ENCODE peak calls at places on chromosomes 4 and X, in six cellular contexts. E, N, Y, B, Q and P are unnamed samples. For H3K4me1, the result is how much of the 10 kb centered on the place peaks cover.

GRCh38 chrX:41480508-41481260 is 33.5 kb downstream of the NYX start:
- DNase-seq in E (no peak), N (no peak), Y (peak), B (no peak), Q (no peak), P (no peak)

GRCh38 chr4:152778656-152779512 is 646 bp downstream of the TIGD4 start:
- DNase-seq in E (no peak), N (no peak), Y (no peak), B (peak), Q (peak), P (no peak)

GRCh38 chr4:37737456-37737855 is 51.3 kb upstream of the RELL1 start:
- DNase-seq in E (no peak), N (no peak), Y (no peak), B (no peak), Q (no peak), P (no peak)

GRCh38 chrX:44975666-44976263 is 102.8 kb downstream of the KDM6A start:
- DNase-seq in E (no peak), N (no peak), Y (no peak), B (no peak), Q (no peak), P (no peak)

GRCh38 chr4:25403699-25404098 is 26.6 kb downstream of the ANAPC4 start:
- DNase-seq in E (no peak), N (no peak), Y (no peak), B (no peak), Q (no peak), P (no peak)

GRCh38 chr4:4284827-4285618 is 4.9 kb downstream of the LYAR start:
- DNase-seq in E (no peak), N (peak), Y (no peak), B (no peak), Q (peak), P (no peak)

GRCh38 chr4:134687646-134688628 is 486.3 kb upstream of the PABPC4L start:
- DNase-seq in E (no peak), N (no peak), Y (no peak), B (no peak), Q (no peak), P (no peak)

GRCh38 chr4:1578968-1579833 is 104.9 kb downstream of the FAM53A start:
- DNase-seq in E (peak), N (peak), Y (peak), B (peak), Q (peak), P (no peak)

GRCh38 chr4:120801171-120801758 is 121.3 kb downstream of the PRDM5 start:
- DNase-seq in E (no peak), N (peak), Y (peak), B (no peak), Q (no peak), P (no peak)

GRCh38 chr4:73770917-73771316 is 30.5 kb downstream of the CXCL8 start:
- DNase-seq in E (no peak), N (no peak), Y (no peak), B (peak), Q (no peak), P (no peak)

GRCh38 chr4:126850286-126850685 is 782.5 kb upstream of the INTU start:
- DNase-seq in E (no peak), N (no peak), Y (no peak), B (no peak), Q (no peak), P (no peak)

GRCh38 chrX:147468600-147468999 is 443.1 kb upstream of the FMR1 start:
- DNase-seq in E (no peak), N (no peak), Y (no peak), B (no peak), Q (no peak), P (no peak)

GRCh38 chr4:65482410-65482809 is 187.9 kb downstream of the EPHA5 start:
- DNase-seq in E (no peak), N (no peak), Y (no peak), B (no peak), Q (no peak), P (no peak)

GRCh38 chrX:100872161-100872560 is 2.0 kb downstream of the NOX1 start:
- DNase-seq in E (no peak), N (no peak), Y (no peak), B (no peak), Q (no peak), P (no peak)

GRCh38 chrX:116841290-116841689 is 378.5 kb upstream of the CT83 start:
- DNase-seq in E (no peak), N (no peak), Y (no peak), B (no peak), Q (no peak), P (no peak)

GRCh38 chrX:14022019-14022418 is 7.7 kb downstream of the GEMIN8 start:
- DNase-seq in E (no peak), N (no peak), Y (no peak), B (no peak), Q (no peak), P (no peak)

GRCh38 chrX:6228720-6229119 is at the start of gene NLGN4X:
- DNase-seq in E (no peak), N (peak), Y (no peak), B (no peak), Q (peak), P (no peak)

GRCh38 chrX:106874075-106874474 is 29.1 kb downstream of the RIPPLY1 start:
- DNase-seq in E (no peak), N (peak), Y (no peak), B (no peak), Q (no peak), P (no peak)

GRCh38 chr4:138037716-138038115 is 204.4 kb downstream of the SLC7A11 start:
- DNase-seq in E (no peak), N (no peak), Y (no peak), B (no peak), Q (no peak), P (no peak)

GRCh38 chr4:83335691-83336090 is 1.0 kb upstream of the HPSE start:
- DNase-seq in E (no peak), N (no peak), Y (no peak), B (no peak), Q (peak), P (no peak)

GRCh38 chrX:40514376-40514775 is 66.4 kb upstream of the ATP6AP2 start:
- DNase-seq in E (no peak), N (no peak), Y (no peak), B (peak), Q (no peak), P (no peak)

GRCh38 chr4:72489267-72489666 is 79.8 kb downstream of the ADAMTS3 start:
- DNase-seq in E (no peak), N (no peak), Y (no peak), B (no peak), Q (no peak), P (no peak)

GRCh38 chr4:3656441-3657376 is 109.5 kb upstream of the ADRA2C start:
- DNase-seq in E (no peak), N (no peak), Y (no peak), B (no peak), Q (no peak), P (no peak)

GRCh38 chrX:106692425-106693075 is 34.0 kb upstream of the RNF128 start:
- DNase-seq in E (no peak), N (no peak), Y (no peak), B (no peak), Q (no peak), P (no peak)

GRCh38 chrX:48720580-48721240 is 24.2 kb downstream of the SUV39H1 start:
- DNase-seq in E (no peak), N (no peak), Y (no peak), B (no peak), Q (no peak), P (no peak)

GRCh38 chr4:143539670-143540023 is 26.1 kb downstream of the SMARCA5 start:
- DNase-seq in E (no peak), N (no peak), Y (no peak), B (no peak), Q (no peak), P (no peak)

GRCh38 chr4:19739101-19739651 is 512.5 kb upstream of the SLIT2 start:
- DNase-seq in E (no peak), N (no peak), Y (no peak), B (no peak), Q (no peak), P (no peak)

GRCh38 chr4:102430511-102430910 is 70.6 kb upstream of the NFKB1 start:
- DNase-seq in E (no peak), N (no peak), Y (no peak), B (no peak), Q (no peak), P (no peak)

GRCh38 chr4:109815151-109816081 is at the start of gene GAR1:
- DNase-seq in E (peak), N (peak), Y (peak), B (peak), Q (peak), P (peak)

GRCh38 chr4:109818268-109818667 is 2.7 kb downstream of the GAR1 start:
- DNase-seq in E (no peak), N (no peak), Y (no peak), B (no peak), Q (no peak), P (no peak)

GRCh38 chr4:109816082-109816442 is 500 bp downstream of the GAR1 start:
- DNase-seq in E (no peak), N (no peak), Y (no peak), B (peak), Q (no peak), P (no peak)

GRCh38 chr4:109820563-109820962 is 5.0 kb downstream of the GAR1 start:
- DNase-seq in E (no peak), N (no peak), Y (no peak), B (no peak), Q (no peak), P (no peak)

DNA sequence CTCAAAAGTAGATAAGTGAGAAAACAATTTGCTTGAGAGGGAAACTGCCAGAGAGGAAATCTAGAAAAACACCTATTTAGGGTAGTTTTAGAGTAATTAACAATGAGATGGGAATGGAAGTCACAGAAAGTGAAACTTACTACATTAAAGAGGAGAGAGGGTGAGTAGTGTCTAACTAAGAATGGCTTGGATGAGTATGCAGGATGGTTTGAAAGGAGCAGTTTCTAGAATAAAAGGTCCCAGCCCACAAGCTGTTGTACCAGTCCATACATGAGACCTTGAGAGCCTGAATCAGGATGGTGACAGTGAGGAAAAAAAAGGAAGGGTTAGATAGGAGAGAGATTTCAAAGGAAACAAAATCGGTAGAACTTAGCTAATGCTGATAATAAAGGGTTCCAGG is 1.3 kb downstream of the GAR1 start:
- DNase-seq in E (no peak), N (no peak), Y (no peak), B (no peak), Q (no peak), P (no peak)
- H3K27ac ChIP-seq in E (no peak), N (no peak), Y (no peak), B (no peak), Q (no peak), P (no peak)

GRCh38 chr4:39255266-39255665 is 72.9 kb downstream of the WDR19 start:
- DNase-seq in E (no peak), N (no peak), Y (no peak), B (no peak), Q (no peak), P (no peak)
- TF ChIP-seq CTCF in E (no peak), N (peak), Y (no peak), B (no peak), Q (no peak), P (no peak)

GRCh38 chr4:155738548-155738947 is 20.3 kb upstream of the GUCY1B1 start:
- DNase-seq in E (no peak), N (no peak), Y (no peak), B (no peak), Q (no peak), P (no peak)
- H3K4me1 ChIP-seq in E (under half), N (under half), Y (under half), B (under half), Q (under half), P (under half)

GRCh38 chrX:46713672-46714487 is 45.0 kb downstream of the SLC9A7 start:
- DNase-seq in E (no peak), N (no peak), Y (no peak), B (no peak), Q (no peak), P (no peak)
- H3K27ac ChIP-seq in E (no peak), N (no peak), Y (no peak), B (no peak), Q (no peak), P (no peak)

GRCh38 chrX:68652327-68652930 is 5.0 kb downstream of the STARD8 start:
- DNase-seq in E (no peak), N (no peak), Y (no peak), B (no peak), Q (no peak), P (no peak)

GRCh38 chrX:68648960-68649359 is 1.5 kb downstream of the STARD8 start:
- DNase-seq in E (no peak), N (peak), Y (no peak), B (no peak), Q (no peak), P (no peak)

GRCh38 chrX:68650491-68650890 is 3.0 kb downstream of the STARD8 start:
- DNase-seq in E (no peak), N (no peak), Y (no peak), B (no peak), Q (no peak), P (no peak)

GRCh38 chrX:68646421-68646820 is 1.0 kb upstream of the STARD8 start:
- DNase-seq in E (no peak), N (no peak), Y (no peak), B (no peak), Q (no peak), P (peak)

DNA sequence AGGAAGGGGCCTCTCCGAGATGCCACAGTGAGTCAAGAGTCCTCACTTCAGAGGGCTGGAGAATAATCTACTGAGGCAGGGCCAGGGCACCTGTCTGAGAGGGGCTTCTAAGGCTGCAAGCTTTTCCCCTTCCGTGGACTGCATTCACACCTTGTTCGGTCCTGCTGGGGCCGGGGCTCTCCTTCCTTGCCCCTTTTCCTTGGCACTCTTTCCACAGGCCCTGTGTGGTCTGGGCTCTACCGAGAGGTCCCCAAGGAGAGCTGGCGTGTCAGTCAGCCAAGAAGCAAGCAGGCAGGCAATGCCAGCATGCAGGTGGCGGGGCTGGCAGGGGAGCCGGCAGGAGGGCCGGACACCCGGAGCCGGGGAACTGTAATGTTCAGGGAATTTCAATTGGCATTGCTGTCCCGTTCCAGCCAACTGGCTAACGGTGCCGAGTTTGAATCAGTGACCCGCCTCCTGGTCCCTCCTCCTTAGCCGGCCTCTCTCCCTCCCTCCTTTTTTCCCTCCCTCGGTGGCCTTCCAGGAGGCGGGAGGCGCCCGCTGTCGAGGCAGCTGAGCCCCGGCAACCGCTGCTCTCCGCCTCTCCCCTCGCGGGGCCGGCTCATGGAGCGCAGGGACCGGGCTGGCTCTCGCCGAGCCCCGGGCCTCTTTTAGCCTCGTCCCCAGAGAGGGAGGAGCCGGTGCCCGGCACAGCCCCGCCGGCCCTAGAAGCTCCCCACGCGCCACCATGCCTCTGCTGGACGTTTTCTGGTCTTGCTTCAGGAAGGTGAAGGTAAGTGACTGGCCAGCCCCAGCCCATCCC is at the start of gene STARD8:
- DNase-seq in E (peak), N (peak), Y (peak), B (peak), Q (peak), P (peak)
- TF ChIP-seq CTCF in E (peak), N (no peak), Y (no peak), B (no peak), Q (no peak), P (no peak)

GRCh38 chrX:78375894-78376293 is 48.5 kb upstream of the CYSLTR1 start:
- DNase-seq in E (no peak), N (no peak), Y (no peak), B (no peak), Q (no peak), P (no peak)
- H3K4me1 ChIP-seq in E (under half), N (under half), Y (under half), B (under half), Q (under half), P (under half)

GRCh38 chr4:112905728-112906127 is 143.7 kb upstream of the ANK2 start:
- DNase-seq in E (no peak), N (no peak), Y (no peak), B (no peak), Q (no peak), P (no peak)

GRCh38 chr4:112908511-112908910 is 140.9 kb upstream of the ANK2 start:
- DNase-seq in E (no peak), N (no peak), Y (no peak), B (no peak), Q (no peak), P (no peak)

GRCh38 chr4:112910109-112910736 is 139.2 kb upstream of the ANK2 start:
- DNase-seq in E (no peak), N (peak), Y (no peak), B (no peak), Q (peak), P (no peak)
- H3K27ac ChIP-seq in E (peak), N (peak), Y (no peak), B (no peak), Q (no peak), P (peak)

GRCh38 chr4:146252941-146253340 is 38.6 kb downstream of the REELD1 start:
- DNase-seq in E (no peak), N (no peak), Y (no peak), B (no peak), Q (no peak), P (no peak)

GRCh38 chr4:146255874-146256273 is 41.5 kb downstream of the REELD1 start:
- DNase-seq in E (no peak), N (no peak), Y (no peak), B (no peak), Q (no peak), P (no peak)

GRCh38 chr4:146256328-146256727 is 42.0 kb downstream of the REELD1 start:
- DNase-seq in E (no peak), N (no peak), Y (no peak), B (no peak), Q (no peak), P (no peak)

GRCh38 chr4:146257511-146257910 is 43.2 kb downstream of the REELD1 start:
- DNase-seq in E (no peak), N (no peak), Y (no peak), B (no peak), Q (no peak), P (no peak)

GRCh38 chr4:146255463-146255862 is 41.1 kb downstream of the REELD1 start:
- DNase-seq in E (no peak), N (no peak), Y (no peak), B (no peak), Q (no peak), P (no peak)
- TF ChIP-seq CTCF in E (no peak), N (no peak), Y (no peak), B (no peak), Q (no peak), P (no peak)

GRCh38 chr4:6205973-6206372 is 5.6 kb upstream of the JAKMIP1 start:
- DNase-seq in E (no peak), N (no peak), Y (no peak), B (no peak), Q (no peak), P (no peak)

GRCh38 chr4:6204871-6205583 is 4.7 kb upstream of the JAKMIP1 start:
- DNase-seq in E (no peak), N (no peak), Y (peak), B (no peak), Q (no peak), P (no peak)

GRCh38 chr4:6201580-6202091 is 1.3 kb upstream of the JAKMIP1 start:
- DNase-seq in E (no peak), N (no peak), Y (peak), B (no peak), Q (no peak), P (no peak)

GRCh38 chr4:6205584-6205965 is 5.2 kb upstream of the JAKMIP1 start:
- DNase-seq in E (no peak), N (no peak), Y (no peak), B (no peak), Q (no peak), P (no peak)

GRCh38 chr4:6204098-6204497 is 3.7 kb upstream of the JAKMIP1 start:
- DNase-seq in E (no peak), N (no peak), Y (no peak), B (no peak), Q (no peak), P (no peak)
- H3K4me1 ChIP-seq in E (under half), N (under half), Y (under half), B (under half), Q (under half), P (under half)

GRCh38 chr4:76606662-76607265 is 171.7 kb downstream of the SHROOM3 start:
- DNase-seq in E (no peak), N (peak), Y (no peak), B (no peak), Q (no peak), P (no peak)
- H3K27ac ChIP-seq in E (peak), N (no peak), Y (peak), B (no peak), Q (no peak), P (no peak)